ENCODE peak calls at places on chromosomes 12 and 14, in four cellular contexts. O is HepG2, D is K562, R is GM12878. E is an unnamed sample.

GRCh38 chr12:120131116-120131515 is 14.6 kb upstream of the RAB35 start:
- DNase-seq in O (no peak), D (no peak), R (no peak), E (no peak)

GRCh38 chr12:79424109-79424721 is 266.5 kb downstream of the PAWR start:
- DNase-seq in O (peak; percentile 91), D (no peak), R (no peak), E (no peak)

GRCh38 chr14:104976198-104977007 is 1.8 kb downstream of the AHNAK2 start:
- DNase-seq in O (peak; percentile 66), D (peak; percentile 83), R (peak; percentile 5), E (peak; percentile 83)

GRCh38 chr14:51821822-51822221 is 38.6 kb upstream of the GNG2 start:
- DNase-seq in O (no peak), D (no peak), R (no peak), E (no peak)

GRCh38 chr12:27142102-27142721 is 59.8 kb upstream of the C12orf71 start:
- DNase-seq in O (peak; percentile 53), D (peak; percentile 78), R (no peak), E (peak; percentile 88)

GRCh38 chr14:71372411-71372838 is 465.2 kb downstream of the PCNX1 start:
- DNase-seq in O (peak; percentile 16), D (no peak), R (no peak), E (no peak)

GRCh38 chr14:35261774-35262173 is 30.4 kb upstream of the PSMA6 start:
- DNase-seq in O (no peak), D (no peak), R (no peak), E (no peak)

GRCh38 chr14:61923348-61923747 is 161.1 kb downstream of the SNAPC1 start:
- DNase-seq in O (no peak), D (no peak), R (no peak), E (peak; percentile 46)

GRCh38 chr12:43288666-43289065 is 263.3 kb downstream of the ADAMTS20 start:
- DNase-seq in O (no peak), D (peak; percentile 8), R (no peak), E (no peak)

GRCh38 chr12:59345406-59345805 is 250.4 kb upstream of the SLC16A7 start:
- DNase-seq in O (no peak), D (no peak), R (no peak), E (no peak)

GRCh38 chr12:73623421-73623820 is 914.2 kb upstream of the ATXN7L3B start:
- DNase-seq in O (no peak), D (no peak), R (no peak), E (no peak)

GRCh38 chr12:121513464-121514183 is 67.2 kb downstream of the KDM2B start:
- DNase-seq in O (peak; percentile 78), D (peak; percentile 86), R (no peak), E (peak; percentile 82)

GRCh38 chr14:72888636-72889201 is 5.2 kb downstream of the DPF3 start:
- DNase-seq in O (no peak), D (no peak), R (no peak), E (no peak)

GRCh38 chr12:93502802-93503623 is 35.7 kb downstream of the MRPL42 start:
- DNase-seq in O (peak; percentile 33), D (peak; percentile 64), R (no peak), E (peak; percentile 69)

GRCh38 chr14:45156067-45156466 is 20.3 kb downstream of the FANCM start:
- DNase-seq in O (no peak), D (no peak), R (no peak), E (no peak)

GRCh38 chr14:22764382-22764781 is 2.1 kb upstream of the OXA1L start:
- DNase-seq in O (no peak), D (no peak), R (no peak), E (no peak)

GRCh38 chr14:75306917-75307699 is 28.5 kb downstream of the FOS start:
- DNase-seq in O (no peak), D (peak; percentile 55), R (no peak), E (peak; percentile 41)

GRCh38 chr14:32251530-32251929 is 48.5 kb upstream of the RNU6-8 start:
- DNase-seq in O (no peak), D (no peak), R (no peak), E (no peak)

GRCh38 chr14:75205586-75205985 is 29.2 kb upstream of the TMED10 start:
- DNase-seq in O (no peak), D (no peak), R (no peak), E (no peak)

GRCh38 chr12:87827638-87828264 is 201.4 kb downstream of the C12orf50 start:
- DNase-seq in O (no peak), D (no peak), R (no peak), E (no peak)

GRCh38 chr12:19885092-19885813 is 446.0 kb downstream of the AEBP2 start:
- DNase-seq in O (no peak), D (no peak), R (no peak), E (no peak)

GRCh38 chr14:80924365-80925103 is 17.0 kb downstream of the CEP128 start:
- DNase-seq in O (no peak), D (no peak), R (no peak), E (no peak)

GRCh38 chr12:46516238-46516932 is 143.8 kb upstream of the SLC38A2 start:
- DNase-seq in O (no peak), D (peak; percentile 15), R (no peak), E (no peak)

GRCh38 chr14:53668861-53669260 is 287.8 kb downstream of the BMP4 start:
- DNase-seq in O (no peak), D (no peak), R (no peak), E (no peak)

GRCh38 chr14:78921856-78922255 is 751.7 kb downstream of the NRXN3 start:
- DNase-seq in O (no peak), D (no peak), R (no peak), E (no peak)

GRCh38 chr12:118220697-118221096 is 84.8 kb downstream of the PEBP1 start:
- DNase-seq in O (no peak), D (no peak), R (no peak), E (no peak)

GRCh38 chr12:120500577-120500976 is 4.7 kb downstream of the DYNLL1 start:
- DNase-seq in O (no peak), D (no peak), R (no peak), E (no peak)

GRCh38 chr12:107788690-107789458 is 14.4 kb downstream of the ASCL4 start:
- DNase-seq in O (peak; percentile 32), D (no peak), R (no peak), E (no peak)

GRCh38 chr12:53695148-53696138 is 19.6 kb upstream of the ATP5MC2 start:
- DNase-seq in O (no peak), D (peak; percentile 37), R (no peak), E (peak; percentile 70)

GRCh38 chr14:101008196-101008595 is 104.7 kb upstream of the RTL1 start:
- DNase-seq in O (no peak), D (no peak), R (no peak), E (no peak)

GRCh38 chr14:66709292-66709691 is 201.3 kb downstream of the GPHN start:
- DNase-seq in O (peak; percentile 8), D (no peak), R (no peak), E (no peak)

GRCh38 chr12:65742481-65742971 is 81.8 kb upstream of the HMGA2 start:
- DNase-seq in O (no peak), D (no peak), R (no peak), E (peak; percentile 70)

GRCh38 chr14:92651106-92651792 is 97.2 kb downstream of the LGMN start:
- DNase-seq in O (no peak), D (no peak), R (peak; percentile 76), E (no peak)

GRCh38 chr12:77537648-77538047 is 293.0 kb upstream of the NAV3 start:
- DNase-seq in O (no peak), D (no peak), R (no peak), E (no peak)

GRCh38 chr12:88753074-88753473 is 172.8 kb upstream of the KITLG start:
- DNase-seq in O (no peak), D (no peak), R (no peak), E (no peak)

GRCh38 chr12:105983622-105984325 is 155.0 kb downstream of the NUAK1 start:
- DNase-seq in O (no peak), D (no peak), R (no peak), E (no peak)

DNA sequence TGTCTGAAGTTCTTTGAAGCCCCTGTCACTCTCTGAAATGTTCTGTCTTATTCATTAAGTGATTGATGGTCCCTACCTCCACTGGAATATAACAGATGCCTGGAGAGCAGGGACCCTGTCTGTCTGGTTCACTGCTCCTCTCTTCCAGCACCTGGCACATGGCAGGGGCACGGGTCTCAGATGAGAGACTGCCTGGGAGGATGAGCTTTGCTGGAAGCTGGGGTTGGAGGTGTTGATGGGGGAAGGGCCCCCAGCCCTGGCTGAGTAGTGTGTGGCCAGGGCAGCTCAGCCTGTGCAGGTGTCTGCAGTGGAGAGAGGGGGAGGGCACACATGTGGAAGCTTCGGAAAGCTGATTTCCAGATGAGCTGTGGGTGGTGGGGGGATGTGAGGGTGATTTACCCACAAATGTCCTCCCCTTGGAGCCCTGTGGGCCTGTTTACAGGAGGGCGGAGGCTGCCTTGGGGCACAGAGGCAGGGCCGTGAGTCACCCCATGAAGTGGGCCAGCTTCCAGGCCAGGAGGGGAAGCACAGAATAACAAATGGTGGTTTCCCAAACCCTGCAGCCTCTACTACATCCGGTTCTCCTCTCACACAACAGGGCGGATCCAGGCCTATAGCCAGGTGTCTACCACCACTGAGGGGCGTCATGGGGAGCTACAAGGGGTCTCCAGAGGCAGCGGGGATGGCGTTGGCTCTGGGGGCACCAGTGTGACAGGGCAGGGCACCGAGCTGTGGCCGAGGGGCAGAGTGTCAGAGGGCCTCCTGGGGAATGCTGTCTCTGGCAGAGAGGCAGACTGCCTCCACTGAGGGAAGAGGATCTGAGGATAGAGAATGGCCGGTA is 11.0 kb downstream of the KRT7 start:
- DNase-seq in O (peak; percentile 13), D (no peak), R (peak; percentile 66), E (no peak)
- TF ChIP-seq POLR2AphosphoS5 in O (no peak), D (no peak), R (peak; percentile 85), E (no peak)

GRCh38 chr12:98224584-98225221 is 290.7 kb upstream of the TMPO start:
- DNase-seq in O (no peak), D (no peak), R (peak; percentile 52), E (no peak)

GRCh38 chr12:98227162-98227561 is 288.2 kb upstream of the TMPO start:
- DNase-seq in O (peak; percentile 6), D (peak; percentile 23), R (no peak), E (peak; percentile 58)

GRCh38 chr12:98217257-98217656 is 298.1 kb upstream of the TMPO start:
- DNase-seq in O (no peak), D (no peak), R (no peak), E (no peak)

GRCh38 chr12:98220636-98221035 is 294.8 kb upstream of the TMPO start:
- DNase-seq in O (no peak), D (no peak), R (no peak), E (no peak)

GRCh38 chr12:98221243-98221808 is 294.1 kb upstream of the TMPO start:
- DNase-seq in O (no peak), D (no peak), R (no peak), E (no peak)
- TF ChIP-seq JUNB in O (no peak), D (no peak), R (no peak), E (no peak)

GRCh38 chr14:88614218-88614907 is 51.5 kb downstream of the ZC3H14 start:
- DNase-seq in O (no peak), D (no peak), R (no peak), E (no peak)

GRCh38 chr14:88616697-88617096 is 53.9 kb downstream of the ZC3H14 start:
- DNase-seq in O (no peak), D (no peak), R (no peak), E (no peak)

GRCh38 chr14:88611878-88612277 is 49.0 kb downstream of the ZC3H14 start:
- DNase-seq in O (no peak), D (no peak), R (no peak), E (no peak)

GRCh38 chr14:88612981-88613380 is 50.1 kb downstream of the ZC3H14 start:
- DNase-seq in O (no peak), D (no peak), R (no peak), E (no peak)

GRCh38 chr14:88613552-88614010 is 50.7 kb downstream of the ZC3H14 start:
- DNase-seq in O (peak; percentile 86), D (no peak), R (no peak), E (no peak)
- TF ChIP-seq POLR2AphosphoS5 in O (no peak), D (no peak), R (no peak), E (no peak)

GRCh38 chr14:67971627-67972625 is 152.3 kb downstream of the RAD51B start:
- DNase-seq in O (no peak), D (no peak), R (no peak), E (no peak)
- TF ChIP-seq JUNB in O (no peak), D (no peak), R (no peak), E (no peak)

E was measured in GM23338.